ENCODE peak calls at places on chromosome 13, in eight cellular contexts. One of them, this sample, is unnamed.

GRCh38 chr13:63910406-63910957 is 2494.8 kb upstream of the PCDH20 start:
- DNase-seq in fibroblast of the aortic adventitia: peak
- DNase-seq in IMR-90: peak
- DNase-seq in PC-3: no peak
- DNase-seq in WERI-Rb-1: no peak
- DNase-seq in left ventricle myocardium inferior: no peak
- DNase-seq in A549: peak
- DNase-seq in heart right ventricle: no peak
- DNase-seq in this sample: no peak

GRCh38 chr13:47962237-47962636 is 38.8 kb downstream of the SUCLA2 start:
- DNase-seq in fibroblast of the aortic adventitia: no peak
- DNase-seq in IMR-90: no peak
- DNase-seq in PC-3: no peak
- DNase-seq in WERI-Rb-1: no peak
- DNase-seq in left ventricle myocardium inferior: no peak
- DNase-seq in A549: no peak
- DNase-seq in heart right ventricle: no peak
- DNase-seq in this sample: no peak

GRCh38 chr13:101415358-101416174 is 742 bp downstream of the NALCN start:
- DNase-seq in fibroblast of the aortic adventitia: no peak
- DNase-seq in IMR-90: no peak
- DNase-seq in PC-3: no peak
- DNase-seq in WERI-Rb-1: peak
- DNase-seq in left ventricle myocardium inferior: no peak
- DNase-seq in A549: peak
- DNase-seq in heart right ventricle: no peak
- DNase-seq in this sample: no peak

GRCh38 chr13:114118763-114119123 is 13.7 kb downstream of the RASA3 start:
- DNase-seq in fibroblast of the aortic adventitia: peak
- DNase-seq in IMR-90: peak
- DNase-seq in PC-3: peak
- DNase-seq in WERI-Rb-1: no peak
- DNase-seq in left ventricle myocardium inferior: no peak
- DNase-seq in A549: no peak
- DNase-seq in heart right ventricle: no peak
- DNase-seq in this sample: peak

GRCh38 chr13:48403151-48403631 is 9.7 kb downstream of the LPAR6 start:
- DNase-seq in fibroblast of the aortic adventitia: peak
- DNase-seq in IMR-90: peak
- DNase-seq in PC-3: no peak
- DNase-seq in WERI-Rb-1: no peak
- DNase-seq in left ventricle myocardium inferior: no peak
- DNase-seq in A549: no peak
- DNase-seq in heart right ventricle: no peak
- DNase-seq in this sample: peak

GRCh38 chr13:23724196-23724970 is 154.2 kb downstream of the TNFRSF19 start:
- DNase-seq in fibroblast of the aortic adventitia: peak
- DNase-seq in IMR-90: peak
- DNase-seq in PC-3: peak
- DNase-seq in WERI-Rb-1: peak
- DNase-seq in left ventricle myocardium inferior: no peak
- DNase-seq in A549: no peak
- DNase-seq in heart right ventricle: no peak
- DNase-seq in this sample: no peak

GRCh38 chr13:68066879-68067513 is 836.9 kb upstream of the PCDH9 start:
- DNase-seq in fibroblast of the aortic adventitia: no peak
- DNase-seq in IMR-90: no peak
- DNase-seq in PC-3: no peak
- DNase-seq in WERI-Rb-1: no peak
- DNase-seq in left ventricle myocardium inferior: no peak
- DNase-seq in A549: no peak
- DNase-seq in heart right ventricle: no peak
- DNase-seq in this sample: no peak

GRCh38 chr13:45104294-45104693 is 16.0 kb upstream of the GTF2F2 start:
- DNase-seq in fibroblast of the aortic adventitia: no peak
- DNase-seq in IMR-90: no peak
- DNase-seq in PC-3: no peak
- DNase-seq in WERI-Rb-1: no peak
- DNase-seq in left ventricle myocardium inferior: no peak
- DNase-seq in A549: no peak
- DNase-seq in heart right ventricle: no peak
- DNase-seq in this sample: no peak

GRCh38 chr13:93549326-93549855 is 322.8 kb downstream of the GPC6 start:
- DNase-seq in fibroblast of the aortic adventitia: peak
- DNase-seq in IMR-90: no peak
- DNase-seq in PC-3: no peak
- DNase-seq in WERI-Rb-1: no peak
- DNase-seq in left ventricle myocardium inferior: no peak
- DNase-seq in A549: no peak
- DNase-seq in heart right ventricle: no peak
- DNase-seq in this sample: no peak

GRCh38 chr13:33204130-33204927 is 81.2 kb downstream of the STARD13 start:
- DNase-seq in fibroblast of the aortic adventitia: peak
- DNase-seq in IMR-90: peak
- DNase-seq in PC-3: no peak
- DNase-seq in WERI-Rb-1: no peak
- DNase-seq in left ventricle myocardium inferior: peak
- DNase-seq in A549: no peak
- DNase-seq in heart right ventricle: peak
- DNase-seq in this sample: peak

GRCh38 chr13:76463314-76463713 is 422.9 kb downstream of the KCTD12 start:
- DNase-seq in fibroblast of the aortic adventitia: no peak
- DNase-seq in IMR-90: no peak
- DNase-seq in PC-3: peak
- DNase-seq in WERI-Rb-1: no peak
- DNase-seq in left ventricle myocardium inferior: no peak
- DNase-seq in A549: no peak
- DNase-seq in heart right ventricle: no peak
- DNase-seq in this sample: no peak

GRCh38 chr13:74174810-74175209 is 40.6 kb upstream of the KLF12 start:
- DNase-seq in fibroblast of the aortic adventitia: no peak
- DNase-seq in IMR-90: no peak
- DNase-seq in PC-3: peak
- DNase-seq in WERI-Rb-1: no peak
- DNase-seq in left ventricle myocardium inferior: no peak
- DNase-seq in A549: no peak
- DNase-seq in heart right ventricle: no peak
- DNase-seq in this sample: no peak

GRCh38 chr13:44735806-44736205 is 159.7 kb upstream of the TSC22D1 start:
- DNase-seq in fibroblast of the aortic adventitia: no peak
- DNase-seq in IMR-90: no peak
- DNase-seq in PC-3: no peak
- DNase-seq in WERI-Rb-1: no peak
- DNase-seq in left ventricle myocardium inferior: no peak
- DNase-seq in A549: no peak
- DNase-seq in heart right ventricle: no peak
- DNase-seq in this sample: no peak

GRCh38 chr13:80074143-80074752 is 266.7 kb downstream of the SPRY2 start:
- DNase-seq in fibroblast of the aortic adventitia: no peak
- DNase-seq in IMR-90: no peak
- DNase-seq in PC-3: no peak
- DNase-seq in WERI-Rb-1: no peak
- DNase-seq in left ventricle myocardium inferior: no peak
- DNase-seq in A549: no peak
- DNase-seq in heart right ventricle: no peak
- DNase-seq in this sample: no peak

DNA sequence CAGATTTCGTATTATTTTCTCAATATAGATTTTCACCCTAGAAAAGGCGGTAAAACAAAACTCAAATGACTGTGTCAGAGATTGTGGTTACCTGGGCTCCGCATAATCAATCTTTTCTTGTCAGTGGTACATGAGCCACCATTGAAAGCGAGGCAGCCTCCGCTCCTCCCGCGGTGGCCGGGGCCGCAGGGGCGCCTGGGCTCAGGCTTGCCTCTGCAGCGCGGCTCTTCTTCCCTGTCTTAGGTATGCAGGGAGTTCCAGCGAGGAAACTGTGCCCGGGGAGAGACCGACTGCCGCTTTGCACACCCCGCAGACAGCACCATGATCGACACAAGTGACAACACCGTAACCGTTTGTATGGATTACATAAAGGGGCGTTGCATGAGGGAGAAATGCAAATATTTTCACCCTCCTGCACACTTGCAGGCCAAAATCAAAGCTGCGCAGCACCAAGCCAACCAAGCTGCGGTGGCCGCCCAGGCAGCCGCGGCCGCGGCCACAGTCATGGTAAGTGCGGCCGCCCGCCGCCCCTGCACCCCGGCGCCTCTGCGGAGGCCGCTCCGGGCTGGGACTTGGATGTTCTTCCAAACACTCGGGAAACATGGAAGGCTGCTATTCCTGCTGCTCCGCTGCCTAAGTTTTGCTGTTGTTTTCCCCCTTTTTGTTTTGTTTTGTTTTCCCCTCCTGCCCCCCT is 87.3 kb upstream of the RAP2A start:
- DNase-seq in fibroblast of the aortic adventitia: no peak
- DNase-seq in IMR-90: no peak
- DNase-seq in PC-3: no peak
- DNase-seq in WERI-Rb-1: no peak
- DNase-seq in left ventricle myocardium inferior: no peak
- DNase-seq in A549: no peak
- DNase-seq in heart right ventricle: no peak
- DNase-seq in this sample: no peak
- TF ChIP-seq CTCF in fibroblast of the aortic adventitia: no peak
- TF ChIP-seq CTCF in IMR-90: no peak
- TF ChIP-seq CTCF in PC-3: no peak
- TF ChIP-seq CTCF in WERI-Rb-1: no peak
- TF ChIP-seq CTCF in left ventricle myocardium inferior: no peak
- TF ChIP-seq CTCF in A549: no peak
- TF ChIP-seq CTCF in heart right ventricle: no peak
- TF ChIP-seq CTCF in this sample: no peak

GRCh38 chr13:20709369-20709768 is 5.9 kb downstream of the IL17D start:
- DNase-seq in fibroblast of the aortic adventitia: no peak
- DNase-seq in IMR-90: no peak
- DNase-seq in PC-3: no peak
- DNase-seq in WERI-Rb-1: no peak
- DNase-seq in left ventricle myocardium inferior: no peak
- DNase-seq in A549: no peak
- DNase-seq in heart right ventricle: no peak
- DNase-seq in this sample: no peak

GRCh38 chr13:20711301-20712044 is 8.0 kb downstream of the IL17D start:
- DNase-seq in fibroblast of the aortic adventitia: no peak
- DNase-seq in IMR-90: no peak
- DNase-seq in PC-3: no peak
- DNase-seq in WERI-Rb-1: no peak
- DNase-seq in left ventricle myocardium inferior: no peak
- DNase-seq in A549: peak
- DNase-seq in heart right ventricle: no peak
- DNase-seq in this sample: no peak

GRCh38 chr13:20706661-20707060 is 3.2 kb downstream of the IL17D start:
- DNase-seq in fibroblast of the aortic adventitia: no peak
- DNase-seq in IMR-90: no peak
- DNase-seq in PC-3: no peak
- DNase-seq in WERI-Rb-1: no peak
- DNase-seq in left ventricle myocardium inferior: no peak
- DNase-seq in A549: no peak
- DNase-seq in heart right ventricle: no peak
- DNase-seq in this sample: no peak

GRCh38 chr13:20709782-20710181 is 6.3 kb downstream of the IL17D start:
- DNase-seq in fibroblast of the aortic adventitia: peak
- DNase-seq in IMR-90: no peak
- DNase-seq in PC-3: no peak
- DNase-seq in WERI-Rb-1: no peak
- DNase-seq in left ventricle myocardium inferior: no peak
- DNase-seq in A549: no peak
- DNase-seq in heart right ventricle: no peak
- DNase-seq in this sample: no peak

GRCh38 chr13:20708216-20708615 is 4.7 kb downstream of the IL17D start:
- DNase-seq in fibroblast of the aortic adventitia: no peak
- DNase-seq in IMR-90: no peak
- DNase-seq in PC-3: no peak
- DNase-seq in WERI-Rb-1: no peak
- DNase-seq in left ventricle myocardium inferior: no peak
- DNase-seq in A549: no peak
- DNase-seq in heart right ventricle: no peak
- DNase-seq in this sample: peak
- H3K4me3 ChIP-seq in fibroblast of the aortic adventitia: no peak
- H3K4me3 ChIP-seq in IMR-90: no peak
- H3K4me3 ChIP-seq in PC-3: no peak
- H3K4me3 ChIP-seq in WERI-Rb-1: no peak
- H3K4me3 ChIP-seq in left ventricle myocardium inferior: no peak
- H3K4me3 ChIP-seq in A549: no peak
- H3K4me3 ChIP-seq in heart right ventricle: no peak
- H3K4me3 ChIP-seq in this sample: no peak

GRCh38 chr13:71806885-71807284 is 60.1 kb downstream of the DACH1 start:
- DNase-seq in fibroblast of the aortic adventitia: no peak
- DNase-seq in IMR-90: no peak
- DNase-seq in PC-3: no peak
- DNase-seq in WERI-Rb-1: no peak
- DNase-seq in left ventricle myocardium inferior: no peak
- DNase-seq in A549: no peak
- DNase-seq in heart right ventricle: no peak
- DNase-seq in this sample: no peak

GRCh38 chr13:71808708-71809107 is 58.3 kb downstream of the DACH1 start:
- DNase-seq in fibroblast of the aortic adventitia: no peak
- DNase-seq in IMR-90: no peak
- DNase-seq in PC-3: no peak
- DNase-seq in WERI-Rb-1: no peak
- DNase-seq in left ventricle myocardium inferior: no peak
- DNase-seq in A549: no peak
- DNase-seq in heart right ventricle: no peak
- DNase-seq in this sample: no peak

GRCh38 chr13:71814806-71815205 is 52.2 kb downstream of the DACH1 start:
- DNase-seq in fibroblast of the aortic adventitia: no peak
- DNase-seq in IMR-90: no peak
- DNase-seq in PC-3: no peak
- DNase-seq in WERI-Rb-1: no peak
- DNase-seq in left ventricle myocardium inferior: no peak
- DNase-seq in A549: no peak
- DNase-seq in heart right ventricle: no peak
- DNase-seq in this sample: no peak

GRCh38 chr13:71813187-71813586 is 53.8 kb downstream of the DACH1 start:
- DNase-seq in fibroblast of the aortic adventitia: no peak
- DNase-seq in IMR-90: no peak
- DNase-seq in PC-3: no peak
- DNase-seq in WERI-Rb-1: no peak
- DNase-seq in left ventricle myocardium inferior: no peak
- DNase-seq in A549: no peak
- DNase-seq in heart right ventricle: no peak
- DNase-seq in this sample: no peak

GRCh38 chr13:71811344-71811743 is 55.7 kb downstream of the DACH1 start:
- DNase-seq in fibroblast of the aortic adventitia: no peak
- DNase-seq in IMR-90: no peak
- DNase-seq in PC-3: no peak
- DNase-seq in WERI-Rb-1: no peak
- DNase-seq in left ventricle myocardium inferior: no peak
- DNase-seq in A549: no peak
- DNase-seq in heart right ventricle: no peak
- DNase-seq in this sample: no peak
- TF ChIP-seq CTCF in fibroblast of the aortic adventitia: no peak
- TF ChIP-seq CTCF in IMR-90: no peak
- TF ChIP-seq CTCF in PC-3: no peak
- TF ChIP-seq CTCF in WERI-Rb-1: no peak
- TF ChIP-seq CTCF in left ventricle myocardium inferior: no peak
- TF ChIP-seq CTCF in A549: no peak
- TF ChIP-seq CTCF in heart right ventricle: no peak
- TF ChIP-seq CTCF in this sample: no peak

DNA sequence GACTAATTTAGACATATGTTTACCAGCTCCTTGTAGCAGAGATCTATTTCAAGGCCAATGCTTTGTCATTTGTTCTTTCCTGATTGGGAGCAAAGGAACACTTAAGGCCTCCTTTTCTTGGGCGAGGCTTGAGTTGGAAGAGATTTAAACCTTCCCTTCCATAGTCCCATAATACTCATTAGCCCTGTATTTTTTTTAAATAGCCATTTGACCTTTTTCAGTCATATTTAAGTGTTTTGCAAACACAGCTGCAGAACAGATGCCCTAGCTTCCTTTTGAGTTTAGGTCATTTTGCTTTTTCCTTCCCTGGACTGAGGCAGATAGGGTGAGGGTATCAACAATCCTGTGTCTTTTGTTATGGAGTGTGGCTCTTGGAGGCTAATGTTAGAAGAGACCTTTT is 198.3 kb downstream of the NBEA start:
- DNase-seq in fibroblast of the aortic adventitia: no peak
- DNase-seq in IMR-90: peak
- DNase-seq in PC-3: no peak
- DNase-seq in WERI-Rb-1: no peak
- DNase-seq in left ventricle myocardium inferior: no peak
- DNase-seq in A549: no peak
- DNase-seq in heart right ventricle: no peak
- DNase-seq in this sample: peak
- H3K4me3 ChIP-seq in fibroblast of the aortic adventitia: no peak
- H3K4me3 ChIP-seq in IMR-90: no peak
- H3K4me3 ChIP-seq in PC-3: no peak
- H3K4me3 ChIP-seq in WERI-Rb-1: no peak
- H3K4me3 ChIP-seq in left ventricle myocardium inferior: no peak
- H3K4me3 ChIP-seq in A549: no peak
- H3K4me3 ChIP-seq in heart right ventricle: no peak
- H3K4me3 ChIP-seq in this sample: no peak

This sample was measured in AG10803.